ENCODE peak calls at places on chromosomes 5 and 9, in ten cellular contexts. R, A, C, U, L, M, T, P, Z and K are unnamed samples.

GRCh38 chr5:171907731-171908343 is 98.6 kb downstream of the FBXW11 start:
- DNase-seq in P (peak; percentile 65), A (peak; percentile 73), R (no peak), M (peak; percentile 48), C (peak; percentile 62), U (no peak), L (peak; percentile 25), T (no peak), Z (peak; percentile 79), K (peak; percentile 65)

GRCh38 chr5:57174128-57174849 is 430 bp downstream of the GPBP1 start:
- DNase-seq in Z (peak; percentile 61), A (no peak), L (no peak), M (peak; percentile 51), U (peak; percentile 68), T (no peak), R (no peak), P (no peak), C (no peak), K (peak; percentile 33)

GRCh38 chr9:38094165-38094564 is 25.1 kb upstream of the SHB start:
- DNase-seq in Z (no peak), M (no peak), P (no peak), U (no peak), A (no peak), T (no peak), R (no peak), L (no peak), C (no peak), K (no peak)

GRCh38 chr9:110432253-110432652 is 94.6 kb upstream of the TXNDC8 start:
- DNase-seq in C (no peak), P (no peak), A (peak; percentile 65), U (no peak), R (no peak), L (no peak), Z (no peak), T (no peak), M (no peak), K (peak; percentile 74)

GRCh38 chr5:95281211-95281610 is 3.7 kb downstream of the MCTP1 start:
- DNase-seq in M (no peak), L (no peak), P (no peak), T (no peak), C (no peak), U (no peak), R (no peak), A (no peak), Z (no peak), K (peak; percentile 8)

GRCh38 chr5:9318031-9318430 is 227.8 kb downstream of the SEMA5A start:
- DNase-seq in Z (no peak), T (no peak), A (no peak), R (no peak), P (no peak), L (no peak), M (no peak), C (no peak), U (no peak), K (no peak)

GRCh38 chr5:158903006-158903405 is 196.7 kb downstream of the EBF1 start:
- DNase-seq in C (no peak), U (no peak), A (no peak), M (no peak), L (no peak), Z (no peak), P (no peak), R (no peak), T (no peak), K (no peak)

GRCh38 chr5:175582697-175583096 is 75.2 kb upstream of the HRH2 start:
- DNase-seq in M (no peak), A (no peak), R (no peak), C (no peak), L (no peak), U (no peak), T (no peak), Z (no peak), P (no peak), K (no peak)

GRCh38 chr5:142197098-142197497 is 88.5 kb downstream of the NDFIP1 start:
- DNase-seq in M (no peak), L (no peak), A (no peak), R (no peak), P (no peak), C (no peak), U (no peak), T (no peak), Z (no peak), K (peak; percentile 9)

GRCh38 chr5:135843571-135844337 is 9.3 kb downstream of the SLC25A48 start:
- DNase-seq in Z (no peak), P (no peak), L (no peak), C (no peak), U (no peak), T (no peak), R (no peak), A (no peak), M (no peak), K (no peak)

GRCh38 chr9:130328349-130328801 is 62.8 kb downstream of the HMCN2 start:
- DNase-seq in P (no peak), Z (no peak), C (no peak), U (no peak), A (peak; percentile 90), R (no peak), M (no peak), T (no peak), L (no peak), K (peak; percentile 65)